ENCODE peak calls at places on chromosomes 7 and 10, in four cellular contexts. D, N, U and S are unnamed samples.

GRCh38 chr10:88064608-88065383 is 201.4 kb downstream of the PTEN start:
- DNase-seq in D (peak; percentile 90), N (no peak), U (no peak), S (peak; percentile 45)

GRCh38 chr7:37409456-37409855 is 39.2 kb downstream of the ELMO1 start:
- DNase-seq in D (no peak), N (no peak), U (no peak), S (no peak)

GRCh38 chr10:62924344-62924748 is 108.2 kb upstream of the EGR2 start:
- DNase-seq in D (no peak), N (peak; percentile 49), U (no peak), S (no peak)

GRCh38 chr7:95582578-95583293 is 13.6 kb downstream of the PDK4 start:
- DNase-seq in D (peak; percentile 24), N (no peak), U (no peak), S (no peak)

GRCh38 chr7:136890379-136890778 is 21.9 kb downstream of the CHRM2 start:
- DNase-seq in D (no peak), N (no peak), U (no peak), S (no peak)

GRCh38 chr10:71694567-71694968 is 25.0 kb downstream of the C10orf105 start:
- DNase-seq in D (no peak), N (no peak), U (no peak), S (peak; percentile 93)

GRCh38 chr7:156940421-156941122 is 8.9 kb upstream of the NOM1 start:
- DNase-seq in D (no peak), N (no peak), U (no peak), S (no peak)

GRCh38 chr10:15046626-15047025 is 2.9 kb downstream of the OLAH start:
- DNase-seq in D (peak; percentile 70), N (no peak), U (no peak), S (no peak)

GRCh38 chr7:30684351-30684750 is 2.1 kb upstream of the CRHR2 start:
- DNase-seq in D (no peak), N (no peak), U (no peak), S (no peak)

GRCh38 chr7:102300643-102301211 is 14.1 kb downstream of the SH2B2 start:
- DNase-seq in D (no peak), N (no peak), U (no peak), S (no peak)

GRCh38 chr7:18520450-18521235 is 25.1 kb downstream of the HDAC9 start:
- DNase-seq in D (peak; percentile 72), N (no peak), U (no peak), S (no peak)

GRCh38 chr10:98414578-98414931 is 427 bp downstream of the PYROXD2 start:
- DNase-seq in D (no peak), N (no peak), U (no peak), S (no peak)

GRCh38 chr10:3472705-3473078 is 300.1 kb upstream of the PITRM1 start:
- DNase-seq in D (peak; percentile 84), N (no peak), U (no peak), S (no peak)

GRCh38 chr7:28958235-28958945 is at the start of gene TRIL:
- DNase-seq in D (peak; percentile 77), N (no peak), U (peak; percentile 54), S (peak; percentile 23)

GRCh38 chr7:149496642-149497391 is 792 bp downstream of the ZNF746 start:
- DNase-seq in D (peak; percentile 33), N (no peak), U (peak; percentile 39), S (peak; percentile 69)

GRCh38 chr7:130922206-130923112 is 188.5 kb upstream of the KLF14 start:
- DNase-seq in D (no peak), N (no peak), U (no peak), S (no peak)

GRCh38 chr7:30076411-30076810 is 48.2 kb downstream of the PLEKHA8 start:
- DNase-seq in D (no peak), N (no peak), U (no peak), S (no peak)

GRCh38 chr10:117653170-117653515 is 110.6 kb downstream of the EMX2 start:
- DNase-seq in D (peak; percentile 71), N (peak; percentile 83), U (no peak), S (peak; percentile 80)

GRCh38 chr10:62306663-62307062 is 38.0 kb upstream of the RTKN2 start:
- DNase-seq in D (no peak), N (no peak), U (no peak), S (no peak)

GRCh38 chr10:75223507-75223906 is 12.2 kb downstream of the COMTD1 start:
- DNase-seq in D (no peak), N (no peak), U (no peak), S (no peak)

GRCh38 chr7:80133361-80134104 is 1.1 kb upstream of the GNAI1 start:
- DNase-seq in D (no peak), N (no peak), U (no peak), S (no peak)

GRCh38 chr7:12291870-12292269 is 80.8 kb downstream of the TMEM106B start:
- DNase-seq in D (no peak), N (no peak), U (no peak), S (peak; percentile 5)
- TF ChIP-seq CTCF in D (no peak), N (peak; percentile 52), U (no peak), S (peak; percentile 33)

DNA sequence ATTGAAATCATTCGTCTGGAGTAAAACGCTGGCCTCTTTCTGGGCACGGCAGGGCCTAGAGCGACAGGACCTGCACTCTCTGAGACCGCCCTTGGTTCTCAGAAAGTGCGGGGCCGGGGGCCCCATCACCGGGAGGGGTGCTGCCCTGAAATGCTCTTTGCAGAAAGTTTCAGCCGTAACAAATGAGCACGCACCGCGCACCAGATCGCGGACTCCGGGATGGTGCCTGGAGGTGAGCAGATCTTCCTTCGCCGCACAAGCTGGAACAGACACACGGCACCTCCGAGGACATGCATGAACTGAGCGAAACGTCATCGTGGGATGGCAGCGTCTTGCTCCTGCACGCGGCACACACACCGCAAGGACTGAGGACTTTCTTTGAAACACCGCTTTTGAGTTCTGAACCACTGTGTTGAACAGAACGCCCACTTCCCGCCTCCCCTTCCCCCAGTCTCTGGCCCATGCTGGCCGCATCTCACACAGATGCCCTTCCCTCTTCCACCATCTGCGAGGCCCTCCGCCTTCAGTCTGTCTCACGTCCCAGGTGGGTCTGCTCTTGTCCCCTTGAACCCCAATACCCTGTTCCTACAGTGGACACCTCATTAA is 538.7 kb upstream of the MGMT start:
- DNase-seq in D (no peak), N (no peak), U (no peak), S (no peak)
- TF ChIP-seq CTCF in D (no peak), N (no peak), U (no peak), S (no peak)

GRCh38 chr10:73888514-73888913 is 14.2 kb upstream of the CAMK2G start:
- DNase-seq in D (peak; percentile 15), N (no peak), U (peak; percentile 82), S (no peak)

GRCh38 chr10:73884017-73884416 is 9.7 kb upstream of the CAMK2G start:
- DNase-seq in D (no peak), N (no peak), U (no peak), S (no peak)

GRCh38 chr10:73886625-73887024 is 12.3 kb upstream of the CAMK2G start:
- DNase-seq in D (peak; percentile 17), N (no peak), U (no peak), S (no peak)

GRCh38 chr10:73887038-73888015 is 13.0 kb upstream of the CAMK2G start:
- DNase-seq in D (peak; percentile 95), N (peak; percentile 88), U (peak; percentile 85), S (no peak)

DNA sequence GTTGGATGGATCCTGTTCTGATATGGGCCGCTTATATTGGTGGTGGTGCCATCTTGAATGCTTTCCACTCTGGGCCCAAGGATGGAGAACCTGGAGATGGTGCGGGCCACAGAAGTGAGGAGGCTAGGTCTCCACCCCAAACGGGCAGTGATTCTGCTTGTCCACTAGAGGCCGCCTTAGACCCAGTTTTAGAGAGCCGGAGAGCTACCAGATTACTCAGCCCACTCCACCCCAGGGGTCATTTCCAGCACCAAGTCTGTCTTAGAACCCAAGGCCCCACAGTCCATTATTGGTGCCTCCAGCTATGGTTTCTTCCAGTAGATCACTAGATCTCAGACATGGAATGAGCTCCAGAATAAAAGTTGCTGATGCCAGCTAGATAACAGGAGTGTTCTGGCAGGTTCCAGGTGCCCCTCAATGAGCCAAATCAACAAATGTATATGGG is 11.8 kb upstream of the CAMK2G start:
- DNase-seq in D (peak; percentile 86), N (no peak), U (peak; percentile 74), S (peak; percentile 71)
- TF ChIP-seq CTCF in D (peak; percentile 91), N (peak; percentile 83), U (peak; percentile 90), S (peak; percentile 64)

GRCh38 chr10:6138456-6138855 is 49.6 kb downstream of the RBM17 start:
- DNase-seq in D (no peak), N (no peak), U (no peak), S (no peak)

GRCh38 chr10:6140965-6141295 is 52.1 kb downstream of the RBM17 start:
- DNase-seq in D (no peak), N (no peak), U (no peak), S (no peak)

GRCh38 chr10:6140141-6140841 is 51.5 kb downstream of the RBM17 start:
- DNase-seq in D (no peak), N (no peak), U (no peak), S (no peak)

GRCh38 chr10:6141296-6142151 is 52.7 kb downstream of the RBM17 start:
- DNase-seq in D (peak; percentile 94), N (no peak), U (peak; percentile 42), S (peak; percentile 81)

GRCh38 chr10:6139470-6139869 is 50.6 kb downstream of the RBM17 start:
- DNase-seq in D (no peak), N (no peak), U (no peak), S (no peak)
- TF ChIP-seq CTCF in D (no peak), N (no peak), U (no peak), S (no peak)

DNA sequence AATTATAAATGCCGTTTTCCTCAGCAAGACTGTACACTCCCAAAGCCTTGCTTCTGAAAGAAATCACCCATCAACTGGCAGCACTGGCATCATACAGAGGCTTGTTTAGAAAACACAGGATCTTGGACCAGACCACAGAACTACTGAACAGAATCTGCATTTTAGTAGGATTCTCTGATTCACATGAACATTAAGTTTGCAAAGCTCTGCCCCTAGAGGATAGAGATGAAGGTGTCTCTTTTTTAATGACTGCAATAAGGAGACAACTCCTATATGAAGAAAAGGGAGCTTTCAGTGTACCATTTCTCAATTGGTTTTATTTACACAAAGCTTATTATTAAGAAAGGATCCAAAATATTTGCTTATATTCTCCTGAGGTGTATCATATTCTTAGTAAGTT is 172.7 kb downstream of the AGMO start:
- DNase-seq in D (no peak), N (no peak), U (no peak), S (no peak)
- TF ChIP-seq CTCF in D (no peak), N (peak; percentile 33), U (no peak), S (no peak)

GRCh38 chr7:14734839-14735321 is 167.7 kb downstream of the DGKB start:
- DNase-seq in D (no peak), N (no peak), U (no peak), S (no peak)
- TF ChIP-seq CTCF in D (no peak), N (peak; percentile 24), U (no peak), S (no peak)